ENCODE peak calls at places on chromosomes 13 and 19, in ten cellular contexts. N is endothelial cell; S is PC-3; M is T-helper 2 cell treated with Interferon-gamma antibody and Interleukin-4, amounts not matched to agents 5 μg/mL and 100 μg/mL, for 36 hours; D is astrocyte of the cerebellum; Z is CD8-positive, alpha-beta T cell; O is T-cell; A is stimulated activated CD8-positive, alpha-beta memory T cell treated with anti-CD3 and anti-CD28 coated beads, Interleukin-4, amount 100 ng/mL, for 4 hours; V is heart left ventricle; E is AG04450. H is an unnamed sample.

GRCh38 chr19:12938536-12939291 is at the start of gene CALR:
- DNase-seq in N (no peak), S (peak), M (no peak), D (no peak), Z (peak), O (peak), A (no peak), V (peak), E (no peak), H (no peak)

GRCh38 chr13:28327761-28328607 is 166.9 kb downstream of the FLT1 start:
- DNase-seq in N (no peak), S (no peak), M (no peak), D (no peak), Z (no peak), O (no peak), A (no peak), V (no peak), E (no peak), H (no peak)

GRCh38 chr13:76939215-76939614 is 9.1 kb upstream of the ACOD1 start:
- DNase-seq in N (no peak), S (peak), M (no peak), D (no peak), Z (no peak), O (no peak), A (no peak), V (no peak), E (no peak), H (no peak)

GRCh38 chr19:4497770-4498389 is 20.4 kb downstream of the PLIN4 start:
- DNase-seq in N (no peak), S (no peak), M (no peak), D (no peak), Z (no peak), O (no peak), A (no peak), V (no peak), E (no peak), H (no peak)

GRCh38 chr19:12695997-12696365 is 450 bp downstream of the FBXW9 start:
- DNase-seq in N (no peak), S (no peak), M (no peak), D (no peak), Z (no peak), O (no peak), A (no peak), V (no peak), E (no peak), H (no peak)

GRCh38 chr19:23391239-23391638 is 4.0 kb downstream of the ZNF91 start:
- DNase-seq in N (no peak), S (peak), M (no peak), D (no peak), Z (no peak), O (no peak), A (no peak), V (no peak), E (no peak), H (no peak)

GRCh38 chr13:112445411-112446271 is 69.5 kb downstream of the SPACA7 start:
- DNase-seq in N (no peak), S (no peak), M (no peak), D (no peak), Z (no peak), O (no peak), A (no peak), V (no peak), E (no peak), H (no peak)

GRCh38 chr19:22606212-22606553 is 27.9 kb upstream of the ZNF492 start:
- DNase-seq in N (no peak), S (no peak), M (no peak), D (no peak), Z (no peak), O (no peak), A (no peak), V (no peak), E (no peak), H (no peak)

GRCh38 chr19:9970481-9970880 is 34.2 kb upstream of the OLFM2 start:
- DNase-seq in N (no peak), S (no peak), M (no peak), D (no peak), Z (no peak), O (no peak), A (no peak), V (no peak), E (no peak), H (no peak)

GRCh38 chr19:35555301-35556005 is 8.0 kb downstream of the ATP4A start:
- DNase-seq in N (peak), S (peak), M (no peak), D (no peak), Z (no peak), O (no peak), A (no peak), V (no peak), E (no peak), H (no peak)

GRCh38 chr13:37716395-37716794 is 117.8 kb upstream of the POSTN start:
- DNase-seq in N (no peak), S (no peak), M (no peak), D (no peak), Z (no peak), O (no peak), A (no peak), V (no peak), E (no peak), H (no peak)

GRCh38 chr19:39497850-39498261 is 891 bp upstream of the DLL3 start:
- DNase-seq in N (peak), S (peak), M (no peak), D (no peak), Z (no peak), O (no peak), A (no peak), V (no peak), E (no peak), H (peak)

GRCh38 chr19:10508707-10509106 is 5.6 kb upstream of the KEAP1 start:
- DNase-seq in N (no peak), S (peak), M (peak), D (no peak), Z (no peak), O (no peak), A (no peak), V (no peak), E (no peak), H (no peak)

GRCh38 chr13:102694944-102695343 is at the start of gene METTL21C:
- DNase-seq in N (no peak), S (no peak), M (no peak), D (no peak), Z (no peak), O (no peak), A (no peak), V (no peak), E (no peak), H (no peak)

GRCh38 chr13:42681394-42681793 is 100.0 kb upstream of the FAM216B start:
- DNase-seq in N (no peak), S (no peak), M (no peak), D (no peak), Z (no peak), O (no peak), A (no peak), V (no peak), E (no peak), H (peak)

GRCh38 chr13:34044041-34044440 is 226.1 kb downstream of the RFC3 start:
- DNase-seq in N (no peak), S (peak), M (no peak), D (peak), Z (no peak), O (no peak), A (no peak), V (no peak), E (no peak), H (no peak)

GRCh38 chr19:7534531-7534980 is 961 bp upstream of the PNPLA6 start:
- DNase-seq in N (peak), S (peak), M (peak), D (peak), Z (peak), O (peak), A (no peak), V (peak), E (peak), H (peak)

GRCh38 chr13:29434217-29434940 is 161.1 kb downstream of the SLC7A1 start:
- DNase-seq in N (no peak), S (no peak), M (no peak), D (no peak), Z (no peak), O (no peak), A (no peak), V (no peak), E (no peak), H (no peak)

GRCh38 chr13:91609353-91609752 is 210.9 kb downstream of the GPC5 start:
- DNase-seq in N (no peak), S (peak), M (no peak), D (peak), Z (no peak), O (no peak), A (no peak), V (no peak), E (peak), H (no peak)

GRCh38 chr13:26996965-26997752 is 174.5 kb downstream of the USP12 start:
- DNase-seq in N (no peak), S (no peak), M (no peak), D (no peak), Z (no peak), O (no peak), A (no peak), V (peak), E (no peak), H (no peak)

GRCh38 chr13:20177049-20177831 is 15.5 kb downstream of the GJB2 start:
- DNase-seq in N (no peak), S (no peak), M (no peak), D (no peak), Z (no peak), O (no peak), A (no peak), V (no peak), E (no peak), H (no peak)

GRCh38 chr19:18850560-18851375 is 19.0 kb downstream of the UPF1 start:
- DNase-seq in N (no peak), S (no peak), M (no peak), D (no peak), Z (no peak), O (no peak), A (no peak), V (no peak), E (no peak), H (no peak)

GRCh38 chr13:83162493-83162892 is 719.8 kb downstream of the SLITRK1 start:
- DNase-seq in N (no peak), S (no peak), M (no peak), D (no peak), Z (no peak), O (no peak), A (no peak), V (no peak), E (no peak), H (peak)

GRCh38 chr19:57803594-57804325 is 11.0 kb downstream of the ZNF552 start:
- DNase-seq in N (peak), S (peak), M (no peak), D (peak), Z (no peak), O (no peak), A (no peak), V (no peak), E (peak), H (no peak)

GRCh38 chr13:30051531-30052060 is 201.2 kb upstream of the UBL3 start:
- DNase-seq in N (no peak), S (peak), M (no peak), D (no peak), Z (no peak), O (no peak), A (no peak), V (no peak), E (no peak), H (no peak)

GRCh38 chr19:48678201-48678600 is 5.4 kb upstream of the NTN5 start:
- DNase-seq in N (no peak), S (no peak), M (no peak), D (no peak), Z (no peak), O (no peak), A (no peak), V (no peak), E (no peak), H (no peak)

GRCh38 chr13:51397262-51397933 is 55.4 kb downstream of the INTS6 start:
- DNase-seq in N (no peak), S (no peak), M (no peak), D (peak), Z (no peak), O (no peak), A (no peak), V (no peak), E (peak), H (peak)

GRCh38 chr13:98571955-98572662 is 4.8 kb downstream of the STK24 start:
- DNase-seq in N (no peak), S (peak), M (peak), D (no peak), Z (no peak), O (no peak), A (no peak), V (peak), E (no peak), H (no peak)

GRCh38 chr19:32708457-32708856 is 11.1 kb upstream of the TDRD12 start:
- DNase-seq in N (no peak), S (peak), M (peak), D (no peak), Z (peak), O (no peak), A (no peak), V (no peak), E (no peak), H (no peak)

GRCh38 chr13:27024062-27024461 is 147.5 kb downstream of the USP12 start:
- DNase-seq in N (no peak), S (no peak), M (no peak), D (no peak), Z (no peak), O (no peak), A (no peak), V (no peak), E (no peak), H (no peak)